ENCODE peak calls at places on chromosomes 4 and X, in nine cellular contexts. T is CD8-positive, alpha-beta T cell; P is heart left ventricle; Z is neuronal stem cell; G is tibial artery; B is CD4-positive, CD25-positive, alpha-beta regulatory T cell; J is left ventricle myocardium inferior; C is transverse colon; F is HL-60. K is an unnamed sample.

GRCh38 chrX:141341743-141342142 is 99.4 kb upstream of the SPANXC start:
- DNase-seq in T (no peak), P (no peak), Z (no peak), G (no peak), B (no peak), J (no peak), C (no peak), F (no peak), K (no peak)

GRCh38 chr4:60422440-60422839 is 777.7 kb upstream of the ADGRL3 start:
- DNase-seq in T (no peak), P (no peak), Z (no peak), G (no peak), B (no peak), J (no peak), C (no peak), F (no peak), K (no peak)

GRCh38 chr4:11765849-11766453 is 337.3 kb upstream of the HS3ST1 start:
- DNase-seq in T (no peak), P (no peak), Z (peak), G (no peak), B (no peak), J (no peak), C (peak), F (peak), K (no peak)

GRCh38 chrX:141989802-141990201 is 86.1 kb downstream of the MAGEC1 start:
- DNase-seq in T (no peak), P (no peak), Z (no peak), G (peak), B (no peak), J (no peak), C (no peak), F (no peak), K (no peak)

GRCh38 chr4:105641876-105642275 is 66.6 kb downstream of the INTS12 start:
- DNase-seq in T (no peak), P (no peak), Z (no peak), G (no peak), B (no peak), J (no peak), C (no peak), F (no peak), K (no peak)

GRCh38 chr4:96845091-96845490 is 1005.2 kb downstream of the PDHA2 start:
- DNase-seq in T (no peak), P (no peak), Z (no peak), G (no peak), B (no peak), J (no peak), C (no peak), F (no peak), K (no peak)

GRCh38 chr4:30537462-30537861 is 182.7 kb upstream of the PCDH7 start:
- DNase-seq in T (no peak), P (no peak), Z (no peak), G (no peak), B (no peak), J (no peak), C (peak), F (no peak), K (peak)

GRCh38 chrX:41300758-41301437 is 33.1 kb upstream of the DDX3X start:
- DNase-seq in T (no peak), P (no peak), Z (no peak), G (peak), B (no peak), J (no peak), C (no peak), F (no peak), K (peak)

GRCh38 chrX:47573334-47574095 is 8.7 kb upstream of the TIMP1 start:
- DNase-seq in T (no peak), P (peak), Z (peak), G (peak), B (no peak), J (peak), C (peak), F (no peak), K (peak)

GRCh38 chr4:143986173-143986572 is 33.0 kb downstream of the GYPB start:
- DNase-seq in T (no peak), P (no peak), Z (peak), G (no peak), B (no peak), J (no peak), C (no peak), F (no peak), K (no peak)

GRCh38 chr4:137659431-137659830 is 127.1 kb upstream of the PCDH18 start:
- DNase-seq in T (no peak), P (no peak), Z (no peak), G (no peak), B (no peak), J (no peak), C (no peak), F (no peak), K (no peak)

GRCh38 chrX:138710311-138710791 is 1.2 kb downstream of the FGF13 start:
- DNase-seq in T (no peak), P (no peak), Z (peak), G (no peak), B (no peak), J (peak), C (no peak), F (no peak), K (no peak)

GRCh38 chr4:111066001-111066400 is 443.1 kb upstream of the PITX2 start:
- DNase-seq in T (no peak), P (no peak), Z (no peak), G (no peak), B (no peak), J (no peak), C (no peak), F (no peak), K (no peak)

GRCh38 chr4:95362066-95362465 is 186.7 kb downstream of the UNC5C start:
- DNase-seq in T (no peak), P (no peak), Z (no peak), G (no peak), B (no peak), J (no peak), C (no peak), F (no peak), K (no peak)

GRCh38 chr4:186021461-186022167 is 47.3 kb upstream of the TLR3 start:
- DNase-seq in T (no peak), P (peak), Z (peak), G (no peak), B (no peak), J (no peak), C (no peak), F (no peak), K (peak)

GRCh38 chrX:65034641-65035450 is 58.6 kb upstream of the ZC4H2 start:
- DNase-seq in T (peak), P (peak), Z (peak), G (peak), B (peak), J (peak), C (peak), F (peak), K (peak)

GRCh38 chr4:109434793-109435080 is 1.1 kb downstream of the SEC24B start:
- DNase-seq in T (no peak), P (no peak), Z (no peak), G (no peak), B (no peak), J (no peak), C (no peak), F (no peak), K (no peak)

GRCh38 chr4:86891785-86892638 is at the start of gene C4orf36:
- DNase-seq in T (no peak), P (peak), Z (peak), G (peak), B (no peak), J (peak), C (peak), F (no peak), K (peak)

GRCh38 chrX:84044051-84044450 is 143.9 kb downstream of the RPS6KA6 start:
- DNase-seq in T (no peak), P (no peak), Z (no peak), G (no peak), B (no peak), J (no peak), C (no peak), F (no peak), K (no peak)

GRCh38 chr4:141654098-141654497 is 17.7 kb downstream of the IL15 start:
- DNase-seq in T (no peak), P (peak), Z (peak), G (no peak), B (no peak), J (peak), C (peak), F (no peak), K (peak)

GRCh38 chr4:100823066-100823992 is 305.5 kb upstream of the EMCN start:
- DNase-seq in T (no peak), P (no peak), Z (no peak), G (no peak), B (no peak), J (no peak), C (no peak), F (no peak), K (peak)

GRCh38 chr4:125266901-125267601 is 47.7 kb upstream of the FAT4 start:
- DNase-seq in T (no peak), P (no peak), Z (no peak), G (no peak), B (no peak), J (no peak), C (no peak), F (no peak), K (no peak)

GRCh38 chr4:122584517-122584916 is 36.3 kb downstream of the IL21 start:
- DNase-seq in T (no peak), P (no peak), Z (no peak), G (no peak), B (no peak), J (no peak), C (no peak), F (no peak), K (peak)

GRCh38 chrX:103540145-103540544 is 20.9 kb upstream of the RAB40A start:
- DNase-seq in T (no peak), P (no peak), Z (no peak), G (no peak), B (no peak), J (no peak), C (no peak), F (no peak), K (no peak)

GRCh38 chr4:100889401-100889800 is 371.6 kb upstream of the EMCN start:
- DNase-seq in T (no peak), P (no peak), Z (no peak), G (no peak), B (no peak), J (no peak), C (no peak), F (no peak), K (no peak)

DNA sequence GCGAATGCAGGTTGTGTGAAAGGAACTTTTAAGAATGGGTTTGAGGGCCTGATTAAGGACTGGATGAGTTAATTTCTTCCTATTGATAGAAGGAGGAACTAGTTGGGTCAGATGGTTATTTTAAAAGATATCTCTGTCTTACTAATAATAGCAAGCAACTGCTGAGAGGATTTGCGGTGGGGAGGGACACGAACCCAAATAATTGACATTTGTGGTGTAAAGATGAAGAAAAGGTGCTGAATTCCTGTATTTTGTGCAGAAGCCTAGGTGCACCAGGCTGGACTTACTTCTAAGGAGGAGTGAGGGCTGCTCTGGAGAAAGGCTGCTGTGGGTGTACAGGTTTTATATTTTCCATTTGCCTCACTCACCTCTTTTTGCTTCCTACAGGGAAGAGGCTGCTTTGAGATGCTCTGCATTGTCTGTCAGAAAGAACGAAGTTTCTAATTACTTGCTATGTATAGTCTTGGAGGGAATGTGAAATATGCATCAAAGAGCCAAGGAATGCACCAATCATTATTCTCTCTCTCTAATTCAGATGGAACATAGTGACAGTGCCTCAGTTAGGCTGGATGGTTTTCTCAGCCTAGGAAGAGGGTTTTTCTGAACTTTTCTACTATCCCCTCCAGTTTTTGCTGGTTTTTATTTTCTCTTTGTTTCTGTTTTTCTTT is 106.9 kb upstream of the SLC4A4 start:
- DNase-seq in T (no peak), P (no peak), Z (no peak), G (no peak), B (no peak), J (no peak), C (no peak), F (no peak), K (no peak)
- H3K27ac ChIP-seq in T (no peak), P (peak), Z (peak), G (peak), B (no peak), J (peak), C (no peak), F (no peak), K (no peak)

GRCh38 chr4:921830-922331 is 10.2 kb downstream of the GAK start:
- DNase-seq in T (no peak), P (no peak), Z (no peak), G (no peak), B (no peak), J (no peak), C (peak), F (no peak), K (no peak)
- H3K4me3 ChIP-seq in T (no peak), P (no peak), Z (no peak), G (no peak), B (no peak), J (no peak), C (no peak), F (no peak), K (no peak)

GRCh38 chr4:147360301-147360700 is 120.6 kb upstream of the EDNRA start:
- DNase-seq in T (no peak), P (no peak), Z (no peak), G (no peak), B (no peak), J (no peak), C (no peak), F (no peak), K (no peak)

GRCh38 chr4:147354271-147354670 is 126.6 kb upstream of the EDNRA start:
- DNase-seq in T (no peak), P (no peak), Z (no peak), G (no peak), B (no peak), J (no peak), C (no peak), F (no peak), K (no peak)

GRCh38 chr4:147351083-147351787 is 129.7 kb upstream of the EDNRA start:
- DNase-seq in T (no peak), P (no peak), Z (no peak), G (no peak), B (no peak), J (no peak), C (no peak), F (no peak), K (no peak)

GRCh38 chr4:147354994-147355393 is 125.9 kb upstream of the EDNRA start:
- DNase-seq in T (no peak), P (no peak), Z (no peak), G (no peak), B (no peak), J (no peak), C (no peak), F (no peak), K (no peak)

DNA sequence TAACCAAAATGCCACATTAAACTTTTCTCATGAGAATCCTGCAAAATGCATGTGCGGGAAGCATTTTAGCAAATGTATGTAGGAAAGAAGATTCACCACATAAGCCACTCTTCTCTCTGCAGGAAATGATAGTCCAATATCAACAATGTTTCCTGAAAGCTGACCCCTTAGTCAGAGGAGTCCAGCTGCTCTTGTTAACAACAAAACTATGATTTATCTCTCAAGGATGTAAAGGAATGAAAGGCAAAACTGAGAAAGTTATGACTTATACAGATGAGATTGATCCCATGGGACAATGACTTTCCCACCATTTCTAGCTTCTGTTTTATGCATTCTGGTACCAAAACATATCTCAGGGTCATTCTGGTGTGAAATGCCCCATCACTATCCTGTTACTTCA is 125.0 kb upstream of the EDNRA start:
- DNase-seq in T (no peak), P (no peak), Z (no peak), G (no peak), B (no peak), J (no peak), C (no peak), F (no peak), K (no peak)
- H3K27ac ChIP-seq in T (no peak), P (no peak), Z (no peak), G (no peak), B (no peak), J (no peak), C (no peak), F (no peak), K (peak)

GRCh38 chr4:183469936-183470335 is 25.5 kb downstream of the CDKN2AIP start:
- DNase-seq in T (no peak), P (no peak), Z (no peak), G (no peak), B (no peak), J (no peak), C (no peak), F (no peak), K (no peak)

GRCh38 chr4:183468210-183469095 is 24.0 kb downstream of the CDKN2AIP start:
- DNase-seq in T (no peak), P (no peak), Z (no peak), G (no peak), B (no peak), J (no peak), C (no peak), F (no peak), K (no peak)

GRCh38 chr4:183467246-183467645 is 22.8 kb downstream of the CDKN2AIP start:
- DNase-seq in T (no peak), P (no peak), Z (no peak), G (no peak), B (no peak), J (no peak), C (no peak), F (no peak), K (no peak)

GRCh38 chr4:183469327-183469726 is 24.9 kb downstream of the CDKN2AIP start:
- DNase-seq in T (no peak), P (no peak), Z (no peak), G (no peak), B (no peak), J (no peak), C (no peak), F (no peak), K (no peak)

DNA sequence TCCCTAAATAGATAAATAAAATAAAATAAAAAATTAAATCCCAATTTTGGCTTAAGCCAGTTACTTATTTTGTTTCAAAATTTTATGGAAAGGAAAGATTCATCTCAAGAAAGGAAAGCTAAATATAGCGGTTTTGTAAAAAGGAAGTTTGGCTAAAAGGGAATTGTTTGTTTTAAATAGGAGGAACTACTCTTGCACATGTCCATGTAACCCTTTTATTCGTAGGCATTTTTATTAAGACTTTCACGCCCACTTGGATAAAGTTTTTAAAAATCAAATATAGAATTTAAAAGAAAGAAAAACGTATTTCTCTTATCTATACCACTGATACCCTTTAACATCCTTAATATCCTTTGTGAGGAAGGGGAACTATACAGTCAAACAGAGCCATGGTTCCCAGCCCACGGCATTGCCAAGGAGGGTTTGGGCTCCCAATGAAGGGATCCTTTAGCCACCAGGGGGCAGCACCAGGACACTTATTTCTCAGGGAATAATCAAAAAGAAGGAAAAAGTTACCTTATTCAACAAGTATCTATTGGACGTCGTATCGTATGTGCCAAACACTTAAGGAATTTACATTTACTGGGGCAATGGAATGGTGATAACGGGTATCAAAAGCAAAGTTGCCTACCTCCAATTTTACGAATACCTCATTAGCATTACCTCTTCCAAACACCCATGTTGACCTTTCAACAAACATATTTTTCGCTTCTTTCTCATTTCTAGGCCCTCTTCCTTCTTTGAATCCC is 27.7 kb downstream of the CDKN2AIP start:
- DNase-seq in T (peak), P (peak), Z (peak), G (peak), B (peak), J (peak), C (peak), F (no peak), K (peak)
- H3K4me3 ChIP-seq in T (no peak), P (no peak), Z (no peak), G (peak), B (no peak), J (peak), C (no peak), F (no peak), K (no peak)

GRCh38 chr4:118969359-118969758 is 80.7 kb downstream of the SYNPO2 start:
- DNase-seq in T (no peak), P (peak), Z (no peak), G (peak), B (no peak), J (peak), C (peak), F (no peak), K (peak)

GRCh38 chr4:118968813-118969212 is 80.2 kb downstream of the SYNPO2 start:
- DNase-seq in T (no peak), P (no peak), Z (no peak), G (no peak), B (no peak), J (no peak), C (no peak), F (no peak), K (no peak)

GRCh38 chr4:118968006-118968405 is 79.4 kb downstream of the SYNPO2 start:
- DNase-seq in T (no peak), P (peak), Z (no peak), G (peak), B (no peak), J (no peak), C (peak), F (no peak), K (peak)

GRCh38 chr4:118964891-118965411 is 76.3 kb downstream of the SYNPO2 start:
- DNase-seq in T (no peak), P (no peak), Z (no peak), G (no peak), B (no peak), J (no peak), C (no peak), F (no peak), K (no peak)

DNA sequence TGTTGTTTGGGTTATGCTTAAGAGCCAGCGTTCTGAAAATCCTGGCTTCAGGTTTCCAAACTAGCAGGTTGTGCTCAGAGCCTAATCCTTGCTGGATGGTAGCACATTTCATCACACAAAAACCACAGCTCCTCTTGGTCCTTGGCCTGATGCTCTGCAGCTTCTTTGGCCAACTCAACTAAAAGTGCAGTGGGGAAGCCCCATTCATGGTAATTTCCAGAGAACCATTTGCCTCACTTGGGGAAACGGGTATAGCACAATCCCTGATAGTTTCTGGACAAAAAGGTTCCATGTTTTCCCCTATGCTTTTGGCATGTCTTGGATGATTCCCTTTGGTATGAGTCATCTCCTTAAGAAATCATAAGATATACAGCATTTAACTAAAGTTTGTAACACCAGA is 78.7 kb downstream of the SYNPO2 start:
- DNase-seq in T (no peak), P (no peak), Z (no peak), G (peak), B (no peak), J (no peak), C (no peak), F (no peak), K (no peak)
- H3K27ac ChIP-seq in T (no peak), P (peak), Z (no peak), G (peak), B (no peak), J (peak), C (peak), F (peak), K (peak)

GRCh38 chrX:9785944-9786741 is at the start of gene SHROOM2:
- DNase-seq in T (no peak), P (no peak), Z (no peak), G (no peak), B (no peak), J (no peak), C (no peak), F (no peak), K (no peak)
- H3K4me3 ChIP-seq in T (no peak), P (peak), Z (peak), G (peak), B (no peak), J (peak), C (peak), F (no peak), K (peak)

K was measured in SJSA1.